ENCODE peak calls at places on chromosomes 3 and 15, in seven cellular contexts. One of them, this sample, is unnamed.

GRCh38 chr15:80674245-80674614 is 20.9 kb upstream of the ABHD17C start:
- DNase-seq in HCT116: no peak
- DNase-seq in IMR-90: peak
- DNase-seq in A549: no peak
- DNase-seq in K562: no peak
- DNase-seq in HepG2: no peak
- DNase-seq in H1: no peak
- DNase-seq in this sample: peak

GRCh38 chr15:32990071-32990470 is 204.4 kb downstream of the FMN1 start:
- DNase-seq in HCT116: no peak
- DNase-seq in IMR-90: peak
- DNase-seq in A549: no peak
- DNase-seq in K562: no peak
- DNase-seq in HepG2: no peak
- DNase-seq in H1: no peak
- DNase-seq in this sample: no peak

GRCh38 chr3:16338124-16338523 is 73.1 kb downstream of the OXNAD1 start:
- DNase-seq in HCT116: no peak
- DNase-seq in IMR-90: no peak
- DNase-seq in A549: no peak
- DNase-seq in K562: no peak
- DNase-seq in HepG2: no peak
- DNase-seq in H1: no peak
- DNase-seq in this sample: peak

GRCh38 chr3:107994954-107995715 is 95.7 kb downstream of the CD47 start:
- DNase-seq in HCT116: no peak
- DNase-seq in IMR-90: no peak
- DNase-seq in A549: no peak
- DNase-seq in K562: no peak
- DNase-seq in HepG2: no peak
- DNase-seq in H1: no peak
- DNase-seq in this sample: no peak

GRCh38 chr15:56821721-56822425 is 88.6 kb upstream of the ZNF280D start:
- DNase-seq in HCT116: peak
- DNase-seq in IMR-90: peak
- DNase-seq in A549: peak
- DNase-seq in K562: peak
- DNase-seq in HepG2: peak
- DNase-seq in H1: no peak
- DNase-seq in this sample: no peak

GRCh38 chr15:63891079-63891762 is 57.5 kb upstream of the HERC1 start:
- DNase-seq in HCT116: peak
- DNase-seq in IMR-90: peak
- DNase-seq in A549: peak
- DNase-seq in K562: peak
- DNase-seq in HepG2: peak
- DNase-seq in H1: peak
- DNase-seq in this sample: peak

GRCh38 chr15:66654718-66655375 is 47.2 kb upstream of the SMAD6 start:
- DNase-seq in HCT116: no peak
- DNase-seq in IMR-90: no peak
- DNase-seq in A549: no peak
- DNase-seq in K562: peak
- DNase-seq in HepG2: no peak
- DNase-seq in H1: no peak
- DNase-seq in this sample: no peak

GRCh38 chr15:33915571-33916407 is 52.5 kb upstream of the CHRM5 start:
- DNase-seq in HCT116: no peak
- DNase-seq in IMR-90: no peak
- DNase-seq in A549: no peak
- DNase-seq in K562: peak
- DNase-seq in HepG2: peak
- DNase-seq in H1: no peak
- DNase-seq in this sample: no peak

GRCh38 chr3:113552851-113553250 is 20.5 kb downstream of the SIDT1 start:
- DNase-seq in HCT116: no peak
- DNase-seq in IMR-90: no peak
- DNase-seq in A549: no peak
- DNase-seq in K562: no peak
- DNase-seq in HepG2: no peak
- DNase-seq in H1: no peak
- DNase-seq in this sample: no peak

GRCh38 chr3:79473993-79474392 is 293.8 kb downstream of the ROBO1 start:
- DNase-seq in HCT116: no peak
- DNase-seq in IMR-90: no peak
- DNase-seq in A549: no peak
- DNase-seq in K562: no peak
- DNase-seq in HepG2: no peak
- DNase-seq in H1: no peak
- DNase-seq in this sample: no peak

GRCh38 chr3:112437146-112438022 is 61.9 kb downstream of the BTLA start:
- DNase-seq in HCT116: peak
- DNase-seq in IMR-90: peak
- DNase-seq in A549: no peak
- DNase-seq in K562: peak
- DNase-seq in HepG2: peak
- DNase-seq in H1: no peak
- DNase-seq in this sample: no peak

GRCh38 chr15:64618138-64618537 is 157.3 kb downstream of the RBPMS2 start:
- DNase-seq in HCT116: no peak
- DNase-seq in IMR-90: no peak
- DNase-seq in A549: no peak
- DNase-seq in K562: no peak
- DNase-seq in HepG2: no peak
- DNase-seq in H1: no peak
- DNase-seq in this sample: no peak

GRCh38 chr3:172189987-172190603 is 150.7 kb downstream of the FNDC3B start:
- DNase-seq in HCT116: no peak
- DNase-seq in IMR-90: peak
- DNase-seq in A549: no peak
- DNase-seq in K562: no peak
- DNase-seq in HepG2: no peak
- DNase-seq in H1: no peak
- DNase-seq in this sample: no peak

GRCh38 chr3:133782454-133782853 is 23.2 kb upstream of the SRPRB start:
- DNase-seq in HCT116: no peak
- DNase-seq in IMR-90: no peak
- DNase-seq in A549: no peak
- DNase-seq in K562: no peak
- DNase-seq in HepG2: no peak
- DNase-seq in H1: no peak
- DNase-seq in this sample: no peak

GRCh38 chr3:50316657-50317242 is 5.8 kb downstream of the HYAL2 start:
- DNase-seq in HCT116: peak
- DNase-seq in IMR-90: peak
- DNase-seq in A549: no peak
- DNase-seq in K562: peak
- DNase-seq in HepG2: no peak
- DNase-seq in H1: no peak
- DNase-seq in this sample: no peak

GRCh38 chr15:29682361-29682760 is 139.9 kb downstream of the TJP1 start:
- DNase-seq in HCT116: no peak
- DNase-seq in IMR-90: no peak
- DNase-seq in A549: no peak
- DNase-seq in K562: no peak
- DNase-seq in HepG2: no peak
- DNase-seq in H1: no peak
- DNase-seq in this sample: no peak

GRCh38 chr3:124075758-124076157 is 83.8 kb upstream of the ROPN1 start:
- DNase-seq in HCT116: no peak
- DNase-seq in IMR-90: no peak
- DNase-seq in A549: no peak
- DNase-seq in K562: no peak
- DNase-seq in HepG2: no peak
- DNase-seq in H1: no peak
- DNase-seq in this sample: no peak

GRCh38 chr3:7461202-7461825 is 600.4 kb downstream of the GRM7 start:
- DNase-seq in HCT116: no peak
- DNase-seq in IMR-90: no peak
- DNase-seq in A549: no peak
- DNase-seq in K562: no peak
- DNase-seq in HepG2: no peak
- DNase-seq in H1: no peak
- DNase-seq in this sample: no peak

GRCh38 chr3:124878561-124879394 is 8.4 kb downstream of the ITGB5 start:
- DNase-seq in HCT116: peak
- DNase-seq in IMR-90: peak
- DNase-seq in A549: peak
- DNase-seq in K562: peak
- DNase-seq in HepG2: peak
- DNase-seq in H1: no peak
- DNase-seq in this sample: no peak

GRCh38 chr3:108106031-108106430 is 15.2 kb upstream of the CD47 start:
- DNase-seq in HCT116: no peak
- DNase-seq in IMR-90: peak
- DNase-seq in A549: no peak
- DNase-seq in K562: no peak
- DNase-seq in HepG2: no peak
- DNase-seq in H1: no peak
- DNase-seq in this sample: no peak

GRCh38 chr15:38163651-38164050 is 89.0 kb upstream of the SPRED1 start:
- DNase-seq in HCT116: no peak
- DNase-seq in IMR-90: no peak
- DNase-seq in A549: no peak
- DNase-seq in K562: no peak
- DNase-seq in HepG2: peak
- DNase-seq in H1: no peak
- DNase-seq in this sample: no peak

DNA sequence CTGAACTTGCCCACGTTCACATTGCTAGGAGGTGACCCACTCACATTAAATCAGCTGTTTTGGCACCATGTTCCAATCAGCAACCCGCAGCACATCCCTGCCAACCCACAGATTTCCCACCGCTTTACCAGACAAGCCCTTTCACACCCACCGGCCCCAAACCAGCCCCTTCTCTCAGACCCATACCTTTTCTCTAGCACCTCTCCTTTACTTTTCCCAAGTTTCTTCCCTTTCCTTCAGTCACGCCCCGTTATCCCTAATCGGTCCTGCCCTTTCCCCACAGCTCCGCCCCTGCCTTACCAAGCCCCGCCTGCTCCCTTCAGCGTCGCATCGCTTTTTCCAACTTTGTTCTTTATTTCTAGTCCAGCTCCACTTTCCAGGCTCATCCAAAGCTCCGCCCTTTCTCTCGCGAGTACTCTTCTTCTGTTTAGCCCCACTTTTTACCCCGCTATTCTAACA is 759 bp upstream of the BRPF1 start:
- DNase-seq in HCT116: no peak
- DNase-seq in IMR-90: no peak
- DNase-seq in A549: peak
- DNase-seq in K562: peak
- DNase-seq in HepG2: no peak
- DNase-seq in H1: peak
- DNase-seq in this sample: no peak
- TF ChIP-seq CEBPB in HCT116: no peak
- TF ChIP-seq CEBPB in IMR-90: no peak
- TF ChIP-seq CEBPB in A549: no peak
- TF ChIP-seq CEBPB in K562: no peak
- TF ChIP-seq CEBPB in HepG2: no peak
- TF ChIP-seq CEBPB in H1: no peak
- TF ChIP-seq CEBPB in this sample: no peak

GRCh38 chr3:197428117-197428761 is 127.5 kb downstream of the BDH1 start:
- DNase-seq in HCT116: peak
- DNase-seq in IMR-90: peak
- DNase-seq in A549: peak
- DNase-seq in K562: peak
- DNase-seq in HepG2: peak
- DNase-seq in H1: no peak
- DNase-seq in this sample: no peak
- TF ChIP-seq CEBPB in HCT116: no peak
- TF ChIP-seq CEBPB in IMR-90: no peak
- TF ChIP-seq CEBPB in A549: no peak
- TF ChIP-seq CEBPB in K562: peak
- TF ChIP-seq CEBPB in HepG2: no peak
- TF ChIP-seq CEBPB in H1: no peak
- TF ChIP-seq CEBPB in this sample: no peak

DNA sequence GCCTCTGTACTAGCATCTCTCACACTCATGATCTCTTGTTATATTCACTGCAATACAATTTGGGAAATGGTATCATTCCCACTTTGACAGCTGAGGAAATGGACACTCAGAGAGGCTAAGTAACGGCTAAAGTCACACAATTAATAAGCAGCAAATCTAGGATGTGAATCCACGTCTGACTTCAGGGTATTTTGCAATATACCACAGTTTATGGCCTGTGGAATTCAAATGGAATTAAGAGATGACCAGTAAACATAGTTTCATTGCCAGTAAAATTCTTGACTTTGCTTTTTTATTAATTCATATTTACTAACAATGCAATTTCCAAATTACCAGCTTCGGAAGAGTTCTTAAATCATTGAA is 61.1 kb downstream of the CCNL1 start:
- DNase-seq in HCT116: no peak
- DNase-seq in IMR-90: peak
- DNase-seq in A549: no peak
- DNase-seq in K562: no peak
- DNase-seq in HepG2: no peak
- DNase-seq in H1: no peak
- DNase-seq in this sample: no peak
- TF ChIP-seq CEBPB in HCT116: no peak
- TF ChIP-seq CEBPB in IMR-90: peak
- TF ChIP-seq CEBPB in A549: no peak
- TF ChIP-seq CEBPB in K562: no peak
- TF ChIP-seq CEBPB in HepG2: no peak
- TF ChIP-seq CEBPB in H1: no peak
- TF ChIP-seq CEBPB in this sample: no peak

DNA sequence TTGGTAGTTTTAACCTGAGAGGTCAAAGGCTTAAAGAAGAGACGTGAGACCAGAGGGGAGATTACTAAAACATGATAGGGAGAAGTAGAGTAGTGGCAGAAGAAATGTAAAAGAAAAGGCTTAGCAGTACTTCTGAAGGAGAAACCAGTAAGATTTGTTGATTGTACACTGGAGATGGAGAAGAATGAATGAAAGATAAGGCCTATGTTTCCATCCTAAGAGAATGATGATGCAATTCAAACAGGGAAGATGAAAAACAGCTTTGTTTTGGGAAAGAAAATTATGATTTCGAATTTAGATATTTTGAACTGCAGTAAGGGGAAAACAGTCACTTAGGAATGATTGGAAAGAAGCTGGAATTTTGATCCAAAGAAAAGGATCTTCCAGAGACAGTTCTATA is 97.4 kb upstream of the PLXND1 start:
- DNase-seq in HCT116: no peak
- DNase-seq in IMR-90: peak
- DNase-seq in A549: no peak
- DNase-seq in K562: no peak
- DNase-seq in HepG2: no peak
- DNase-seq in H1: no peak
- DNase-seq in this sample: no peak
- TF ChIP-seq CEBPB in HCT116: no peak
- TF ChIP-seq CEBPB in IMR-90: peak
- TF ChIP-seq CEBPB in A549: no peak
- TF ChIP-seq CEBPB in K562: peak
- TF ChIP-seq CEBPB in HepG2: peak
- TF ChIP-seq CEBPB in H1: peak
- TF ChIP-seq CEBPB in this sample: no peak

GRCh38 chr3:118110196-118110595 is 924.5 kb downstream of the IGSF11 start:
- DNase-seq in HCT116: no peak
- DNase-seq in IMR-90: peak
- DNase-seq in A549: no peak
- DNase-seq in K562: no peak
- DNase-seq in HepG2: no peak
- DNase-seq in H1: no peak
- DNase-seq in this sample: no peak
- TF ChIP-seq CEBPB in HCT116: no peak
- TF ChIP-seq CEBPB in IMR-90: no peak
- TF ChIP-seq CEBPB in A549: no peak
- TF ChIP-seq CEBPB in K562: no peak
- TF ChIP-seq CEBPB in HepG2: no peak
- TF ChIP-seq CEBPB in H1: no peak
- TF ChIP-seq CEBPB in this sample: no peak